ENCODE peak calls at places on chromosome 6, in ten cellular contexts. N, X, Z, E, A, F, B, O, V and L are unnamed samples.

GRCh38 chr6:160137989-160138835 is 16.6 kb downstream of the SLC22A1 start:
- DNase-seq in N (peak), X (peak), Z (peak), E (peak), A (no peak), F (no peak), B (no peak), O (peak), V (peak), L (peak)

GRCh38 chr6:112511441-112511840 is 164.3 kb downstream of the RFPL4B start:
- DNase-seq in N (no peak), X (no peak), Z (no peak), E (no peak), A (no peak), F (no peak), B (no peak), O (no peak), V (no peak), L (no peak)

GRCh38 chr6:101640131-101640530 is 246.6 kb downstream of the GRIK2 start:
- DNase-seq in N (no peak), X (no peak), Z (no peak), E (no peak), A (no peak), F (no peak), B (no peak), O (no peak), V (no peak), L (no peak)

GRCh38 chr6:163401039-163401885 is 13.3 kb upstream of the QKI start:
- DNase-seq in N (no peak), X (no peak), Z (no peak), E (no peak), A (no peak), F (no peak), B (no peak), O (no peak), V (no peak), L (no peak)

GRCh38 chr6:160387887-160388286 is 39.7 kb downstream of the SLC22A3 start:
- DNase-seq in N (no peak), X (no peak), Z (no peak), E (no peak), A (no peak), F (no peak), B (no peak), O (no peak), V (no peak), L (no peak)

GRCh38 chr6:112330071-112330876 is 16.9 kb upstream of the RFPL4B start:
- DNase-seq in N (no peak), X (no peak), Z (no peak), E (no peak), A (no peak), F (no peak), B (no peak), O (no peak), V (no peak), L (no peak)

GRCh38 chr6:36445651-36446050 is 2.9 kb downstream of the KCTD20 start:
- DNase-seq in N (no peak), X (no peak), Z (no peak), E (no peak), A (no peak), F (no peak), B (no peak), O (no peak), V (no peak), L (no peak)

GRCh38 chr6:55445648-55446204 is 118.5 kb downstream of the GFRAL start:
- DNase-seq in N (no peak), X (peak), Z (no peak), E (no peak), A (no peak), F (no peak), B (no peak), O (no peak), V (no peak), L (no peak)

GRCh38 chr6:27752038-27752885 is 159.9 kb downstream of the OR2B2 start:
- DNase-seq in N (peak), X (peak), Z (peak), E (peak), A (no peak), F (no peak), B (peak), O (peak), V (peak), L (peak)

GRCh38 chr6:26447257-26447656 is 7.0 kb downstream of the BTN3A3 start:
- DNase-seq in N (no peak), X (no peak), Z (no peak), E (no peak), A (no peak), F (no peak), B (no peak), O (no peak), V (no peak), L (no peak)

GRCh38 chr6:98215531-98215930 is 618.8 kb upstream of the POU3F2 start:
- DNase-seq in N (no peak), X (no peak), Z (no peak), E (no peak), A (no peak), F (no peak), B (no peak), O (no peak), V (no peak), L (no peak)

GRCh38 chr6:133701633-133702331 is 187.1 kb upstream of the TCF21 start:
- DNase-seq in N (no peak), X (no peak), Z (no peak), E (no peak), A (no peak), F (no peak), B (no peak), O (no peak), V (peak), L (no peak)

GRCh38 chr6:11772109-11772830 is 6.3 kb downstream of the ADTRP start:
- DNase-seq in N (no peak), X (no peak), Z (peak), E (peak), A (no peak), F (no peak), B (peak), O (peak), V (no peak), L (no peak)

GRCh38 chr6:2764610-2765165 is 505 bp upstream of the WRNIP1 start:
- DNase-seq in N (no peak), X (no peak), Z (peak), E (peak), A (no peak), F (no peak), B (peak), O (peak), V (peak), L (peak)

GRCh38 chr6:33927551-33927950 is 123.7 kb upstream of the MLN start:
- DNase-seq in N (no peak), X (no peak), Z (no peak), E (peak), A (no peak), F (no peak), B (no peak), O (peak), V (no peak), L (no peak)
- TF ChIP-seq EP300 in N (no peak), X (no peak), Z (no peak), E (no peak), A (no peak), F (no peak), B (no peak), O (no peak), V (no peak), L (no peak)

GRCh38 chr6:72464791-72465691 is 156.8 kb upstream of the KCNQ5 start:
- DNase-seq in N (no peak), X (no peak), Z (no peak), E (no peak), A (no peak), F (no peak), B (no peak), O (no peak), V (peak), L (no peak)

GRCh38 chr6:72458521-72458920 is 163.3 kb upstream of the KCNQ5 start:
- DNase-seq in N (no peak), X (no peak), Z (no peak), E (no peak), A (no peak), F (no peak), B (no peak), O (no peak), V (no peak), L (no peak)

GRCh38 chr6:72464246-72464645 is 157.6 kb upstream of the KCNQ5 start:
- DNase-seq in N (no peak), X (no peak), Z (no peak), E (no peak), A (no peak), F (no peak), B (no peak), O (no peak), V (no peak), L (no peak)

GRCh38 chr6:72457738-72458137 is 164.1 kb upstream of the KCNQ5 start:
- DNase-seq in N (no peak), X (no peak), Z (no peak), E (no peak), A (no peak), F (no peak), B (no peak), O (no peak), V (no peak), L (no peak)

GRCh38 chr6:72461144-72461543 is 160.7 kb upstream of the KCNQ5 start:
- DNase-seq in N (no peak), X (no peak), Z (no peak), E (no peak), A (no peak), F (no peak), B (no peak), O (no peak), V (no peak), L (no peak)
- TF ChIP-seq EP300 in N (no peak), X (no peak), Z (no peak), E (no peak), A (no peak), F (no peak), B (no peak), O (no peak), V (no peak), L (no peak)

GRCh38 chr6:116883005-116883404 is 6.0 kb downstream of the RFX6 start:
- DNase-seq in N (no peak), X (no peak), Z (no peak), E (no peak), A (no peak), F (no peak), B (no peak), O (no peak), V (no peak), L (no peak)

GRCh38 chr6:116884530-116884929 is 7.5 kb downstream of the RFX6 start:
- DNase-seq in N (no peak), X (no peak), Z (no peak), E (no peak), A (no peak), F (no peak), B (no peak), O (no peak), V (no peak), L (no peak)

GRCh38 chr6:116887884-116888283 is 10.8 kb downstream of the RFX6 start:
- DNase-seq in N (no peak), X (no peak), Z (no peak), E (no peak), A (no peak), F (no peak), B (no peak), O (no peak), V (no peak), L (no peak)

GRCh38 chr6:116887168-116887567 is 10.1 kb downstream of the RFX6 start:
- DNase-seq in N (no peak), X (no peak), Z (no peak), E (no peak), A (no peak), F (no peak), B (no peak), O (no peak), V (no peak), L (no peak)

GRCh38 chr6:116888732-116889360 is 11.8 kb downstream of the RFX6 start:
- DNase-seq in N (no peak), X (no peak), Z (no peak), E (no peak), A (no peak), F (no peak), B (no peak), O (no peak), V (no peak), L (no peak)
- TF ChIP-seq EP300 in N (no peak), X (no peak), Z (no peak), E (no peak), A (no peak), F (no peak), B (no peak), O (no peak), V (no peak), L (no peak)

DNA sequence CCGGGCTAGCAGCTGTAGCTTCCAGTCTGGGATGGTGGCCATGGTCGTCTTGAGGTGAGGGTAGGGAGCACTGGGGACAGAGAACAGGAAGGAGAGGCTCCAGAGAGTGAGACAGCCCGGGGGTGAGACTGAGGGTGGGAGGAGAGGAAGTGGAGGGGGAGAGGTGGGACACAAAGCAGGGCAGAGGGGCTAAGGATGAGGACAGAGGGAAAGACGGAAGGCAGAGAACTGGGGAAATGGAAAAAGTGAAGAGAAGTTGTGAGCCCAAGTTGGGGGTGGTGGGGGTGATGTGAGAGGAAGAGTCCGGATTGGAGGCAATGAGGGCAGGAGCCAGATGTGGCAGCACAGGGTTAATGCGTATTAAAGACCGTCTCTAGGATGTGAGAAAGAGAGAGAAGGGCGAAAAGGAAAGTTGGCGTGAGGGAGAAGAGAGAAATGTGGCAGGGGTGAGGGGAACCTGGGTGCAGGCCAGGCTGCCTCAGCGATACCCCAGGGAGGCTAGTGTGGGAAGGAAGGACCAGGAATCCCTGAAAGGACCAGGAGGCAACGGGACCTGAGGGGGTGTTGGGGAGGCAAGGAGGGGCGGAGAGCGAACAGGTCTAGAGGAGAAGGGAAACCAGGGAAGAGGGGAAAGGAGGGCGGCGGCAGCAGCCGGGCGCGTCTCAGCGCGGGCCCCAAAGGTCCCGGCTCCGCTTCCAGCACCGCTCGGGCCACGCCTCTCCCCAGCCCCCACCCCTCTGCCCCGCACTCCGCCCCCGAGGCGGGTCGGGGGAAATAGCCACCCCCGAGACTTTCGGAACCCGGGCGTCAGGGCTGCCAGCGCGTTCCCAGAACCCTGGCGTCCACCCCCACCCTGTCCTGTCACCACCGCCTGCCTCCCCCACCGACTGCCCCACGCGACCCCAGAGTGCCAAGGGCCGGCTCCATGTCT is at the start of gene PPP1R18:
- DNase-seq in N (peak), X (no peak), Z (no peak), E (peak), A (peak), F (no peak), B (peak), O (peak), V (peak), L (peak)
- TF ChIP-seq EP300 in N (no peak), X (no peak), Z (no peak), E (no peak), A (no peak), F (no peak), B (no peak), O (no peak), V (no peak), L (no peak)